ENCODE peak calls at places on chromosomes 13 and 19, in nine cellular contexts. One of them, this sample, is unnamed.
A peak's percentile ranks its signal among the peaks of the same experiment; 100 is the strongest.

GRCh38 chr13:20492641-20493040 is 33.0 kb downstream of the CRYL1 start:
- DNase-seq in fibroblast of lung: peak; percentile 43
- DNase-seq in left ventricle myocardium inferior: no peak
- DNase-seq in left lung: no peak
- DNase-seq in PC-3: peak; percentile 73
- DNase-seq in mucosa of descending colon: no peak
- DNase-seq in gastrocnemius medialis: no peak
- DNase-seq in colonic mucosa: peak; percentile 34
- DNase-seq in transverse colon: peak; percentile 30
- DNase-seq in this sample: no peak

GRCh38 chr13:49246850-49247721 is 639 bp upstream of the CDADC1 start:
- DNase-seq in fibroblast of lung: no peak
- DNase-seq in left ventricle myocardium inferior: no peak
- DNase-seq in left lung: no peak
- DNase-seq in PC-3: no peak
- DNase-seq in mucosa of descending colon: no peak
- DNase-seq in gastrocnemius medialis: no peak
- DNase-seq in colonic mucosa: no peak
- DNase-seq in transverse colon: no peak
- DNase-seq in this sample: no peak

GRCh38 chr19:49801966-49802661 is 11.0 kb downstream of the FUZ start:
- DNase-seq in fibroblast of lung: peak; percentile 89
- DNase-seq in left ventricle myocardium inferior: peak; percentile 94
- DNase-seq in left lung: peak; percentile 74
- DNase-seq in PC-3: no peak
- DNase-seq in mucosa of descending colon: peak; percentile 79
- DNase-seq in gastrocnemius medialis: peak; percentile 82
- DNase-seq in colonic mucosa: peak; percentile 79
- DNase-seq in transverse colon: peak; percentile 76
- DNase-seq in this sample: no peak

GRCh38 chr19:5154129-5154798 is 185.4 kb downstream of the KDM4B start:
- DNase-seq in fibroblast of lung: no peak
- DNase-seq in left ventricle myocardium inferior: no peak
- DNase-seq in left lung: no peak
- DNase-seq in PC-3: peak; percentile 39
- DNase-seq in mucosa of descending colon: no peak
- DNase-seq in gastrocnemius medialis: no peak
- DNase-seq in colonic mucosa: peak; percentile 49
- DNase-seq in transverse colon: peak; percentile 38
- DNase-seq in this sample: no peak

GRCh38 chr13:107421028-107421427 is 794.3 kb downstream of the LIG4 start:
- DNase-seq in fibroblast of lung: peak; percentile 49
- DNase-seq in left ventricle myocardium inferior: no peak
- DNase-seq in left lung: no peak
- DNase-seq in PC-3: peak; percentile 4
- DNase-seq in mucosa of descending colon: no peak
- DNase-seq in gastrocnemius medialis: no peak
- DNase-seq in colonic mucosa: no peak
- DNase-seq in transverse colon: no peak
- DNase-seq in this sample: no peak

GRCh38 chr13:62583466-62583865 is 1167.8 kb upstream of the PCDH20 start:
- DNase-seq in fibroblast of lung: no peak
- DNase-seq in left ventricle myocardium inferior: no peak
- DNase-seq in left lung: no peak
- DNase-seq in PC-3: no peak
- DNase-seq in mucosa of descending colon: no peak
- DNase-seq in gastrocnemius medialis: no peak
- DNase-seq in colonic mucosa: no peak
- DNase-seq in transverse colon: no peak
- DNase-seq in this sample: no peak

GRCh38 chr13:20997301-20998061 is 63.9 kb downstream of the LATS2 start:
- DNase-seq in fibroblast of lung: peak; percentile 92
- DNase-seq in left ventricle myocardium inferior: peak; percentile 53
- DNase-seq in left lung: no peak
- DNase-seq in PC-3: peak; percentile 7
- DNase-seq in mucosa of descending colon: no peak
- DNase-seq in gastrocnemius medialis: no peak
- DNase-seq in colonic mucosa: no peak
- DNase-seq in transverse colon: no peak
- DNase-seq in this sample: peak; percentile 63

GRCh38 chr13:43333176-43333575 is 309.8 kb downstream of the DNAJC15 start:
- DNase-seq in fibroblast of lung: no peak
- DNase-seq in left ventricle myocardium inferior: no peak
- DNase-seq in left lung: no peak
- DNase-seq in PC-3: no peak
- DNase-seq in mucosa of descending colon: no peak
- DNase-seq in gastrocnemius medialis: no peak
- DNase-seq in colonic mucosa: no peak
- DNase-seq in transverse colon: no peak
- DNase-seq in this sample: no peak

GRCh38 chr19:44626067-44626624 is 12.8 kb downstream of the IGSF23 start:
- DNase-seq in fibroblast of lung: peak; percentile 86
- DNase-seq in left ventricle myocardium inferior: no peak
- DNase-seq in left lung: no peak
- DNase-seq in PC-3: peak; percentile 96
- DNase-seq in mucosa of descending colon: no peak
- DNase-seq in gastrocnemius medialis: no peak
- DNase-seq in colonic mucosa: no peak
- DNase-seq in transverse colon: no peak
- DNase-seq in this sample: peak; percentile 97

GRCh38 chr13:101556676-101557121 is 104.2 kb downstream of the ITGBL1 start:
- DNase-seq in fibroblast of lung: peak; percentile 67
- DNase-seq in left ventricle myocardium inferior: no peak
- DNase-seq in left lung: no peak
- DNase-seq in PC-3: no peak
- DNase-seq in mucosa of descending colon: no peak
- DNase-seq in gastrocnemius medialis: no peak
- DNase-seq in colonic mucosa: no peak
- DNase-seq in transverse colon: no peak
- DNase-seq in this sample: no peak

GRCh38 chr19:4379383-4380253 is 20.7 kb downstream of the SH3GL1 start:
- DNase-seq in fibroblast of lung: no peak
- DNase-seq in left ventricle myocardium inferior: no peak
- DNase-seq in left lung: peak; percentile 74
- DNase-seq in PC-3: peak; percentile 91
- DNase-seq in mucosa of descending colon: no peak
- DNase-seq in gastrocnemius medialis: peak; percentile 82
- DNase-seq in colonic mucosa: no peak
- DNase-seq in transverse colon: no peak
- DNase-seq in this sample: no peak

GRCh38 chr19:56377105-56377924 is 16.0 kb downstream of the ZNF582 start:
- DNase-seq in fibroblast of lung: no peak
- DNase-seq in left ventricle myocardium inferior: no peak
- DNase-seq in left lung: no peak
- DNase-seq in PC-3: peak; percentile 27
- DNase-seq in mucosa of descending colon: no peak
- DNase-seq in gastrocnemius medialis: no peak
- DNase-seq in colonic mucosa: no peak
- DNase-seq in transverse colon: no peak
- DNase-seq in this sample: no peak

GRCh38 chr19:50562329-50562728 is 5.9 kb downstream of the LRRC4B start:
- DNase-seq in fibroblast of lung: no peak
- DNase-seq in left ventricle myocardium inferior: no peak
- DNase-seq in left lung: no peak
- DNase-seq in PC-3: no peak
- DNase-seq in mucosa of descending colon: no peak
- DNase-seq in gastrocnemius medialis: no peak
- DNase-seq in colonic mucosa: no peak
- DNase-seq in transverse colon: no peak
- DNase-seq in this sample: no peak

GRCh38 chr13:34179481-34179880 is 361.5 kb downstream of the RFC3 start:
- DNase-seq in fibroblast of lung: no peak
- DNase-seq in left ventricle myocardium inferior: no peak
- DNase-seq in left lung: no peak
- DNase-seq in PC-3: no peak
- DNase-seq in mucosa of descending colon: no peak
- DNase-seq in gastrocnemius medialis: no peak
- DNase-seq in colonic mucosa: no peak
- DNase-seq in transverse colon: no peak
- DNase-seq in this sample: no peak

GRCh38 chr19:3163943-3164342 is 14.6 kb upstream of the S1PR4 start:
- DNase-seq in fibroblast of lung: no peak
- DNase-seq in left ventricle myocardium inferior: no peak
- DNase-seq in left lung: no peak
- DNase-seq in PC-3: peak; percentile 25
- DNase-seq in mucosa of descending colon: no peak
- DNase-seq in gastrocnemius medialis: no peak
- DNase-seq in colonic mucosa: no peak
- DNase-seq in transverse colon: no peak
- DNase-seq in this sample: no peak

GRCh38 chr13:50123862-50124535 is 108.8 kb downstream of the KCNRG start:
- DNase-seq in fibroblast of lung: peak; percentile 78
- DNase-seq in left ventricle myocardium inferior: no peak
- DNase-seq in left lung: peak; percentile 84
- DNase-seq in PC-3: peak; percentile 84
- DNase-seq in mucosa of descending colon: peak; percentile 84
- DNase-seq in gastrocnemius medialis: peak; percentile 90
- DNase-seq in colonic mucosa: peak; percentile 74
- DNase-seq in transverse colon: peak; percentile 80
- DNase-seq in this sample: peak; percentile 95

GRCh38 chr13:112971288-112971643 is 2.3 kb downstream of the MCF2L start:
- DNase-seq in fibroblast of lung: no peak
- DNase-seq in left ventricle myocardium inferior: no peak
- DNase-seq in left lung: no peak
- DNase-seq in PC-3: no peak
- DNase-seq in mucosa of descending colon: peak; percentile 25
- DNase-seq in gastrocnemius medialis: no peak
- DNase-seq in colonic mucosa: no peak
- DNase-seq in transverse colon: peak; percentile 4
- DNase-seq in this sample: no peak
- H3K4me3 ChIP-seq in fibroblast of lung: no peak overlapping the region
- H3K4me3 ChIP-seq in left ventricle myocardium inferior: no peak overlapping the region
- H3K4me3 ChIP-seq in left lung: no peak overlapping the region
- H3K4me3 ChIP-seq in PC-3: no peak overlapping the region
- H3K4me3 ChIP-seq in mucosa of descending colon: no peak overlapping the region
- H3K4me3 ChIP-seq in gastrocnemius medialis: no peak overlapping the region
- H3K4me3 ChIP-seq in colonic mucosa: no peak overlapping the region
- H3K4me3 ChIP-seq in transverse colon: no peak overlapping the region
- H3K4me3 ChIP-seq in this sample: no peak overlapping the region

DNA sequence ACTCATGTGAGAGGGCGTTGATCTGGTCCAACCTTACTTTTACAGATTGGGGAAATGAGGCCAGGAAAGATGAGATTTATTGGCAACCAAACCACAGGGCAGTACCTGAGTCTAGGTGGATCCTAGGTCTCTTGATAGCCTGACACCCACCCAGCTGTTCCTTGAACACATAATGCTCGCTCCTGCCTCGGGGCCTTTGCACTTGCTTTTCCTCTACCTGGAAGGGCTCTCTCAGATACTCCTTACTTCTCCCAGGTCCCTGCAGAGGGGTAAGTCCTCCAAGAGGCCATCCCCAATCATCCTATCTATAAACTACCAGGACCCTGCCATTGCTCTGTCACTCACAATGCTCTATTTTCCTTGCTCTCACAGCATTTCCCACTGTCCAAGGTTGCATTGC is 7.4 kb downstream of the ZNF575 start:
- DNase-seq in fibroblast of lung: no peak
- DNase-seq in left ventricle myocardium inferior: no peak
- DNase-seq in left lung: no peak
- DNase-seq in PC-3: no peak
- DNase-seq in mucosa of descending colon: no peak
- DNase-seq in gastrocnemius medialis: no peak
- DNase-seq in colonic mucosa: no peak
- DNase-seq in transverse colon: no peak
- DNase-seq in this sample: no peak
- H3K36me3 ChIP-seq in fibroblast of lung: peaks cover 7% of the 10 kb centered on the region
- H3K36me3 ChIP-seq in left ventricle myocardium inferior: peaks cover 74% of the 10 kb centered on the region
- H3K36me3 ChIP-seq in left lung: no peaks in the 10 kb centered on the region
- H3K36me3 ChIP-seq in PC-3: peaks cover 7% of the 10 kb centered on the region
- H3K36me3 ChIP-seq in mucosa of descending colon: no peaks in the 10 kb centered on the region
- H3K36me3 ChIP-seq in gastrocnemius medialis: peaks cover 56% of the 10 kb centered on the region
- H3K36me3 ChIP-seq in colonic mucosa: no peaks in the 10 kb centered on the region
- H3K36me3 ChIP-seq in transverse colon: no peaks in the 10 kb centered on the region
- H3K36me3 ChIP-seq in this sample: peaks cover 74% of the 10 kb centered on the region

GRCh38 chr19:37635076-37636056 is 19.9 kb downstream of the ZFP30 start:
- DNase-seq in fibroblast of lung: no peak
- DNase-seq in left ventricle myocardium inferior: no peak
- DNase-seq in left lung: no peak
- DNase-seq in PC-3: no peak
- DNase-seq in mucosa of descending colon: no peak
- DNase-seq in gastrocnemius medialis: no peak
- DNase-seq in colonic mucosa: no peak
- DNase-seq in transverse colon: no peak
- DNase-seq in this sample: no peak
- H3K9me3 ChIP-seq in fibroblast of lung: peaks cover 2% of the 10 kb centered on the region
- H3K9me3 ChIP-seq in left ventricle myocardium inferior: peaks cover 100% of the 10 kb centered on the region
- H3K9me3 ChIP-seq in left lung: peaks cover 97% of the 10 kb centered on the region
- H3K9me3 ChIP-seq in PC-3: peaks cover 39% of the 10 kb centered on the region
- H3K9me3 ChIP-seq in mucosa of descending colon: peaks cover 97% of the 10 kb centered on the region
- H3K9me3 ChIP-seq in gastrocnemius medialis: peaks cover 67% of the 10 kb centered on the region
- H3K9me3 ChIP-seq in colonic mucosa: peaks cover 19% of the 10 kb centered on the region
- H3K9me3 ChIP-seq in transverse colon: peaks cover 83% of the 10 kb centered on the region
- H3K9me3 ChIP-seq in this sample: peaks cover 12% of the 10 kb centered on the region

DNA sequence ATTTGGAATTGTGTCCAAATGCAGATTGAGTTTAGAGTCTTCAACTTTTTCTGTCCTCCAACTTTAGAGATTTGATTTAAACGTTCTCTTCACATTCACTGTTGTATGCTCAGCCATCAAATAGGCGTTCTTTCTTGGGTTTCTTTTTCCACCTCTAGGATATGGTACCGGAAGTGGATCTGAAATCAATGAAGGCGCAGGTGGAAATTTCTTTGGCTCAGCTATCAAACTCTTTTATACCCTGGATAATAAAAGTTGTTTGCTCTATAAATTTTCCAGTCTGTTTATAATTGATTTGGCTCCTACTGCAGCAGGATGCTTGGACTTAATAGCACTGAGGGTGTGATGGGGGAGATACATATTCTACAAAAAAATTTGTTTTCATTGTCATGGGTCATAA is 1.6 kb downstream of the COG3 start:
- DNase-seq in fibroblast of lung: no peak
- DNase-seq in left ventricle myocardium inferior: no peak
- DNase-seq in left lung: no peak
- DNase-seq in PC-3: no peak
- DNase-seq in mucosa of descending colon: no peak
- DNase-seq in gastrocnemius medialis: no peak
- DNase-seq in colonic mucosa: no peak
- DNase-seq in transverse colon: no peak
- DNase-seq in this sample: no peak
- H3K4me3 ChIP-seq in fibroblast of lung: peak overlapping the region; percentile 89
- H3K4me3 ChIP-seq in left ventricle myocardium inferior: peak overlapping the region; percentile 98
- H3K4me3 ChIP-seq in left lung: peak overlapping the region; percentile 98
- H3K4me3 ChIP-seq in PC-3: peak overlapping the region; percentile 98
- H3K4me3 ChIP-seq in mucosa of descending colon: no peak overlapping the region
- H3K4me3 ChIP-seq in gastrocnemius medialis: peak overlapping the region; percentile 99
- H3K4me3 ChIP-seq in colonic mucosa: peak overlapping the region; percentile 99
- H3K4me3 ChIP-seq in transverse colon: no peak overlapping the region
- H3K4me3 ChIP-seq in this sample: peak overlapping the region; percentile 92

GRCh38 chr19:41862445-41862986 is 2.5 kb downstream of the RPS19 start:
- DNase-seq in fibroblast of lung: no peak
- DNase-seq in left ventricle myocardium inferior: no peak
- DNase-seq in left lung: no peak
- DNase-seq in PC-3: no peak
- DNase-seq in mucosa of descending colon: no peak
- DNase-seq in gastrocnemius medialis: no peak
- DNase-seq in colonic mucosa: no peak
- DNase-seq in transverse colon: no peak
- DNase-seq in this sample: no peak
- H3K36me3 ChIP-seq in fibroblast of lung: peaks cover 34% of the 10 kb centered on the region
- H3K36me3 ChIP-seq in left ventricle myocardium inferior: peaks cover 61% of the 10 kb centered on the region
- H3K36me3 ChIP-seq in left lung: peaks cover 4% of the 10 kb centered on the region
- H3K36me3 ChIP-seq in PC-3: peaks cover 53% of the 10 kb centered on the region
- H3K36me3 ChIP-seq in mucosa of descending colon: peaks cover 3% of the 10 kb centered on the region
- H3K36me3 ChIP-seq in gastrocnemius medialis: peaks cover 46% of the 10 kb centered on the region
- H3K36me3 ChIP-seq in colonic mucosa: peaks cover 22% of the 10 kb centered on the region
- H3K36me3 ChIP-seq in transverse colon: no peaks in the 10 kb centered on the region
- H3K36me3 ChIP-seq in this sample: peaks cover 75% of the 10 kb centered on the region

This sample was measured in SJSA1.